ENCODE peak calls at places on chromosome 22, in four cellular contexts. V, D, G and T are unnamed samples.

GRCh38 chr22:45671051-45671782 is 417 bp upstream of the ATXN10 start:
- DNase-seq in V (no peak), D (no peak), G (peak), T (peak)

GRCh38 chr22:44668190-44668885 is 33.7 kb upstream of the PRR5 start:
- DNase-seq in V (no peak), D (no peak), G (peak), T (no peak)

GRCh38 chr22:22106855-22107254 is 124.3 kb upstream of the TOP3B start:
- DNase-seq in V (no peak), D (no peak), G (no peak), T (no peak)

GRCh38 chr22:36136475-36136874 is 24.1 kb downstream of the APOL3 start:
- DNase-seq in V (peak), D (peak), G (no peak), T (no peak)

GRCh38 chr22:27811778-27812177 is 10.2 kb upstream of the MN1 start:
- DNase-seq in V (no peak), D (no peak), G (no peak), T (no peak)

GRCh38 chr22:35442471-35442870 is 42.5 kb downstream of the MCM5 start:
- DNase-seq in V (no peak), D (no peak), G (no peak), T (no peak)

GRCh38 chr22:48665286-48666010 is 1162.2 kb downstream of the BRD1 start:
- DNase-seq in V (no peak), D (no peak), G (no peak), T (no peak)

GRCh38 chr22:44175676-44176075 is 5.0 kb upstream of the PARVG start:
- DNase-seq in V (no peak), D (no peak), G (no peak), T (no peak)

GRCh38 chr22:48824673-48825651 is 1002.7 kb downstream of the BRD1 start:
- DNase-seq in V (no peak), D (no peak), G (no peak), T (no peak)

GRCh38 chr22:26648761-26649363 is 8.5 kb upstream of the MIAT start:
- DNase-seq in V (no peak), D (no peak), G (no peak), T (no peak)

GRCh38 chr22:29705651-29706050 is 14.2 kb upstream of the CABP7 start:
- DNase-seq in V (no peak), D (no peak), G (no peak), T (no peak)

GRCh38 chr22:28395920-28396447 is 283.7 kb downstream of the TTC28 start:
- DNase-seq in V (peak), D (peak), G (no peak), T (no peak)

GRCh38 chr22:45212306-45212709 is 28.4 kb downstream of the KIAA0930 start:
- DNase-seq in V (peak), D (no peak), G (no peak), T (no peak)

GRCh38 chr22:23187201-23187600 is 6.9 kb downstream of the BCR start:
- DNase-seq in V (no peak), D (no peak), G (no peak), T (no peak)

DNA sequence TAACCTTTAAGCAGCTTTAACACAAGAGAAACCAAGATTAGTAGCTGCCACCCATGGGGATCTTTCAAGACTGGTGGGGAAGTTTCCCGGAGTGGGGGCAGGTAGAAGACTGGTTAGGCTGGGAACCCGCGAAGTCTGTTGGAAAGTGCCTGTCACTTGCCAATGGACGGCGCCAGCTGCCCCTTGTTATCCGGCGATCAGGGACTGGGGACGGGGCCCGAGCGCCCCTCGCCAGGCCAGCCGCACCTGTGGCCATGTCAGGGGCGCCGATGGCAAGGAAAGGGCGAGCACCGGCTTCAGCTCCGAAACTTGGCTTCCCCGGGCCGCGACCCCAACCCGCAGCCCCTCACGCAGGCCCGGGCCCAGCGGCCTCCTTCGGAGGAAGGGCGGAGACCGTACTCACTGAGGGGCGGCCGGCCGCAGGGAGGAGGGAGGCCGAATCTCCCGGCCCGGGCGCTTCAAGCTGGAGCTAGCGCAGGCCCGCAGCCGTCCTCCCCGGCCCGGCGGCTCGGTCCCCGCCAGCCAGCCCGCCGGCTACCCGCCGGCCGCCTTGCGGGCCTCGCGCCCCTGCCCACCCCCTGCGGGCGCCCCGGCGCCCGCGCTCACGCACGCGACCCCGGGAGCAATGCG is 539 bp downstream of the EIF4ENIF1 start:
- DNase-seq in V (peak), D (peak), G (peak), T (peak)
- TF ChIP-seq CTCF in V (no peak), D (no peak), G (no peak), T (no peak)

GRCh38 chr22:19948057-19948760 is 6.6 kb upstream of the TXNRD2 start:
- DNase-seq in V (no peak), D (no peak), G (no peak), T (no peak)
- TF ChIP-seq CTCF in V (no peak), D (no peak), G (peak), T (no peak)

DNA sequence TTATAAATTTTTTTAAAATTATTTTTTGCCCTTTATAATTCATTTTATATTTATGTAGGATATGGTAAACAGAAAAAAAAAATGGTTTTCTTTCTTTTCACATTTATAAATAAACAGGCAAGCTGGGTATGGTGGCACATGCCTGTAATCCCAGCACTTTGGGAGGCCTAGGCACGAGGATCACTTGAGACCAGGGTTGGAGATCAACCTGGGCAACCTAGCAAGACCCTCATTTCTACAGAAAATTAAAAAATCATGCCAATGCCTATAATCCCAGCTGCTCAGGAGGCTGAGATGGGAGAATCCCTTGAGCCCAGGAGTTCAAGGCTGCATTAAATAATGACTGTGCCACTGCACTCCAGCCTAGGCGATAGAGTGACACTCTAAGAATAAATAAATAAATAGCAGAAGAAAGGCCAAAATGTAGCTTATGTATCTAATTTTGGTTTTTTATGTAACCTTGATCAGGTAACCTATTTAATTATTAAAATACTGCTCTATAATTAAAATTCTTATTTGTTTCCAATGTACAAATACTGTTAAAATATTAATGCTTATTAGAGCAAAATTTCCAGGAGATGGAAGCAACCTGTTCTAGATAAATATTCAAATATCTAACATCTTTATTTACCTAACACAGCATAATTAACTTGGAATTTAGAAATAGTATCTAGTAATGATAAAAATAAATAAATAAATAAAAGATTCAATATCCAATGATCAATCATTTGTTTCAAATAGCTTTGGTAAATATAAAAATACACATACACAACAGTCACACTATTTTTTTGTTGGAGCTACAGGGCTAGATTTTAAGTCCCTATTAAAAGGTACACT is 21.4 kb downstream of the PI4KA start:
- DNase-seq in V (no peak), D (no peak), G (no peak), T (no peak)
- TF ChIP-seq CTCF in V (no peak), D (no peak), G (no peak), T (no peak)

GRCh38 chr22:18077087-18077638 is 627 bp upstream of the PEX26 start:
- DNase-seq in V (no peak), D (no peak), G (no peak), T (no peak)

GRCh38 chr22:18077639-18078328 is at the start of gene PEX26:
- DNase-seq in V (peak), D (peak), G (peak), T (peak)

GRCh38 chr22:18079706-18080230 is 2.0 kb downstream of the PEX26 start:
- DNase-seq in V (no peak), D (no peak), G (no peak), T (no peak)

GRCh38 chr22:18076060-18076497 is 1.7 kb upstream of the PEX26 start:
- DNase-seq in V (peak), D (peak), G (no peak), T (peak)

GRCh38 chr22:18078329-18079041 is 695 bp downstream of the PEX26 start:
- DNase-seq in V (no peak), D (peak), G (no peak), T (no peak)
- TF ChIP-seq CTCF in V (peak), D (peak), G (no peak), T (peak)